ENCODE peak calls at places on chromosomes 16 and 17, in eight cellular contexts. One of them, this sample, is unnamed.
A peak's percentile ranks its signal among the peaks of the same experiment; 100 is the strongest.

GRCh38 chr17:76753061-76753961 is 15.4 kb downstream of the MFSD11 start:
- ATAC-seq in activated CD4-positive, alpha-beta T cell treated with anti-CD3 and anti-CD28 coated beads for 36 hours: peak; percentile 90
- ATAC-seq in activated T-cell treated with anti-CD3 and anti-CD28 coated beads, Interleukin-2, amount 50 U/mL, for 4 hours: peak; percentile 96
- ATAC-seq in central memory CD8-positive, alpha-beta T cell: peak; percentile 73
- ATAC-seq in activated CD8-positive, alpha-beta T cell treated with anti-CD3 and anti-CD28 coated beads, Interleukin-2, amount 10 ng/mL, durations not matched to agents 7 days and 5 days: peak; percentile 63
- ATAC-seq in psoas muscle: no peak
- ATAC-seq in sciatic nerve: no peak
- ATAC-seq in left ventricle myocardium superior: peak; percentile 60
- ATAC-seq in this sample: no peak

GRCh38 chr16:12300490-12300889 is 324.0 kb downstream of the SNX29 start:
- ATAC-seq in activated T-cell treated with anti-CD3 and anti-CD28 coated beads, Interleukin-2, amount 50 U/mL, for 4 hours: no peak
- ATAC-seq in central memory CD8-positive, alpha-beta T cell: no peak
- ATAC-seq in sciatic nerve: no peak
- ATAC-seq in activated CD4-positive, alpha-beta T cell treated with anti-CD3 and anti-CD28 coated beads for 36 hours: no peak
- ATAC-seq in activated CD8-positive, alpha-beta T cell treated with anti-CD3 and anti-CD28 coated beads, Interleukin-2, amount 10 ng/mL, durations not matched to agents 7 days and 5 days: no peak
- ATAC-seq in psoas muscle: no peak
- ATAC-seq in left ventricle myocardium superior: peak; percentile 78
- ATAC-seq in this sample: no peak

GRCh38 chr17:7613769-7614421 is 802 bp downstream of the FXR2 start:
- ATAC-seq in left ventricle myocardium superior: no peak
- ATAC-seq in psoas muscle: no peak
- ATAC-seq in activated CD4-positive, alpha-beta T cell treated with anti-CD3 and anti-CD28 coated beads for 36 hours: no peak
- ATAC-seq in central memory CD8-positive, alpha-beta T cell: no peak
- ATAC-seq in activated T-cell treated with anti-CD3 and anti-CD28 coated beads, Interleukin-2, amount 50 U/mL, for 4 hours: no peak
- ATAC-seq in activated CD8-positive, alpha-beta T cell treated with anti-CD3 and anti-CD28 coated beads, Interleukin-2, amount 10 ng/mL, durations not matched to agents 7 days and 5 days: no peak
- ATAC-seq in sciatic nerve: no peak
- ATAC-seq in this sample: no peak

GRCh38 chr16:47150067-47150466 is 6.3 kb upstream of the NETO2 start:
- ATAC-seq in sciatic nerve: no peak
- ATAC-seq in left ventricle myocardium superior: no peak
- ATAC-seq in psoas muscle: no peak
- ATAC-seq in activated CD4-positive, alpha-beta T cell treated with anti-CD3 and anti-CD28 coated beads for 36 hours: no peak
- ATAC-seq in activated CD8-positive, alpha-beta T cell treated with anti-CD3 and anti-CD28 coated beads, Interleukin-2, amount 10 ng/mL, durations not matched to agents 7 days and 5 days: no peak
- ATAC-seq in activated T-cell treated with anti-CD3 and anti-CD28 coated beads, Interleukin-2, amount 50 U/mL, for 4 hours: no peak
- ATAC-seq in central memory CD8-positive, alpha-beta T cell: no peak
- ATAC-seq in this sample: no peak

GRCh38 chr17:39082482-39082881 is 69.0 kb downstream of the PLXDC1 start:
- ATAC-seq in activated T-cell treated with anti-CD3 and anti-CD28 coated beads, Interleukin-2, amount 50 U/mL, for 4 hours: no peak
- ATAC-seq in left ventricle myocardium superior: peak; percentile 84
- ATAC-seq in activated CD4-positive, alpha-beta T cell treated with anti-CD3 and anti-CD28 coated beads for 36 hours: no peak
- ATAC-seq in psoas muscle: peak; percentile 63
- ATAC-seq in central memory CD8-positive, alpha-beta T cell: no peak
- ATAC-seq in activated CD8-positive, alpha-beta T cell treated with anti-CD3 and anti-CD28 coated beads, Interleukin-2, amount 10 ng/mL, durations not matched to agents 7 days and 5 days: no peak
- ATAC-seq in sciatic nerve: peak; percentile 77
- ATAC-seq in this sample: peak; percentile 66

GRCh38 chr16:5326395-5326794 is 228.8 kb upstream of the EEF2KMT start:
- ATAC-seq in psoas muscle: no peak
- ATAC-seq in sciatic nerve: no peak
- ATAC-seq in central memory CD8-positive, alpha-beta T cell: no peak
- ATAC-seq in left ventricle myocardium superior: no peak
- ATAC-seq in activated CD4-positive, alpha-beta T cell treated with anti-CD3 and anti-CD28 coated beads for 36 hours: no peak
- ATAC-seq in activated CD8-positive, alpha-beta T cell treated with anti-CD3 and anti-CD28 coated beads, Interleukin-2, amount 10 ng/mL, durations not matched to agents 7 days and 5 days: no peak
- ATAC-seq in activated T-cell treated with anti-CD3 and anti-CD28 coated beads, Interleukin-2, amount 50 U/mL, for 4 hours: no peak
- ATAC-seq in this sample: no peak

GRCh38 chr17:79410681-79411080 is 200.2 kb downstream of the RBFOX3 start:
- ATAC-seq in activated CD4-positive, alpha-beta T cell treated with anti-CD3 and anti-CD28 coated beads for 36 hours: no peak
- ATAC-seq in left ventricle myocardium superior: no peak
- ATAC-seq in psoas muscle: no peak
- ATAC-seq in central memory CD8-positive, alpha-beta T cell: no peak
- ATAC-seq in activated CD8-positive, alpha-beta T cell treated with anti-CD3 and anti-CD28 coated beads, Interleukin-2, amount 10 ng/mL, durations not matched to agents 7 days and 5 days: no peak
- ATAC-seq in activated T-cell treated with anti-CD3 and anti-CD28 coated beads, Interleukin-2, amount 50 U/mL, for 4 hours: no peak
- ATAC-seq in sciatic nerve: no peak
- ATAC-seq in this sample: no peak

GRCh38 chr16:48997081-48997615 is 284.5 kb downstream of the CBLN1 start:
- ATAC-seq in sciatic nerve: no peak
- ATAC-seq in activated CD4-positive, alpha-beta T cell treated with anti-CD3 and anti-CD28 coated beads for 36 hours: no peak
- ATAC-seq in central memory CD8-positive, alpha-beta T cell: no peak
- ATAC-seq in activated T-cell treated with anti-CD3 and anti-CD28 coated beads, Interleukin-2, amount 50 U/mL, for 4 hours: no peak
- ATAC-seq in psoas muscle: no peak
- ATAC-seq in activated CD8-positive, alpha-beta T cell treated with anti-CD3 and anti-CD28 coated beads, Interleukin-2, amount 10 ng/mL, durations not matched to agents 7 days and 5 days: no peak
- ATAC-seq in left ventricle myocardium superior: no peak
- ATAC-seq in this sample: no peak

GRCh38 chr17:36198831-36199465 is 2.4 kb upstream of the CCL3L1 start:
- ATAC-seq in sciatic nerve: peak; percentile 17
- ATAC-seq in psoas muscle: no peak
- ATAC-seq in activated CD8-positive, alpha-beta T cell treated with anti-CD3 and anti-CD28 coated beads, Interleukin-2, amount 10 ng/mL, durations not matched to agents 7 days and 5 days: peak; percentile 45
- ATAC-seq in activated T-cell treated with anti-CD3 and anti-CD28 coated beads, Interleukin-2, amount 50 U/mL, for 4 hours: peak; percentile 52
- ATAC-seq in left ventricle myocardium superior: peak; percentile 28
- ATAC-seq in central memory CD8-positive, alpha-beta T cell: peak; percentile 68
- ATAC-seq in activated CD4-positive, alpha-beta T cell treated with anti-CD3 and anti-CD28 coated beads for 36 hours: peak; percentile 92
- ATAC-seq in this sample: no peak

GRCh38 chr16:21638573-21638975 is 13.8 kb downstream of the IGSF6 start:
- ATAC-seq in left ventricle myocardium superior: no peak
- ATAC-seq in psoas muscle: no peak
- ATAC-seq in activated CD8-positive, alpha-beta T cell treated with anti-CD3 and anti-CD28 coated beads, Interleukin-2, amount 10 ng/mL, durations not matched to agents 7 days and 5 days: peak; percentile 73
- ATAC-seq in sciatic nerve: no peak
- ATAC-seq in central memory CD8-positive, alpha-beta T cell: peak; percentile 55
- ATAC-seq in activated T-cell treated with anti-CD3 and anti-CD28 coated beads, Interleukin-2, amount 50 U/mL, for 4 hours: peak; percentile 91
- ATAC-seq in activated CD4-positive, alpha-beta T cell treated with anti-CD3 and anti-CD28 coated beads for 36 hours: peak; percentile 92
- ATAC-seq in this sample: no peak

GRCh38 chr16:51150894-51151320 is at the start of gene SALL1:
- ATAC-seq in left ventricle myocardium superior: no peak
- ATAC-seq in sciatic nerve: no peak
- ATAC-seq in activated CD8-positive, alpha-beta T cell treated with anti-CD3 and anti-CD28 coated beads, Interleukin-2, amount 10 ng/mL, durations not matched to agents 7 days and 5 days: no peak
- ATAC-seq in activated T-cell treated with anti-CD3 and anti-CD28 coated beads, Interleukin-2, amount 50 U/mL, for 4 hours: no peak
- ATAC-seq in psoas muscle: no peak
- ATAC-seq in activated CD4-positive, alpha-beta T cell treated with anti-CD3 and anti-CD28 coated beads for 36 hours: no peak
- ATAC-seq in central memory CD8-positive, alpha-beta T cell: no peak
- ATAC-seq in this sample: no peak

GRCh38 chr16:84875846-84876245 is 56.1 kb downstream of the CRISPLD2 start:
- ATAC-seq in sciatic nerve: no peak
- ATAC-seq in left ventricle myocardium superior: no peak
- ATAC-seq in central memory CD8-positive, alpha-beta T cell: no peak
- ATAC-seq in activated T-cell treated with anti-CD3 and anti-CD28 coated beads, Interleukin-2, amount 50 U/mL, for 4 hours: no peak
- ATAC-seq in psoas muscle: no peak
- ATAC-seq in activated CD4-positive, alpha-beta T cell treated with anti-CD3 and anti-CD28 coated beads for 36 hours: no peak
- ATAC-seq in activated CD8-positive, alpha-beta T cell treated with anti-CD3 and anti-CD28 coated beads, Interleukin-2, amount 10 ng/mL, durations not matched to agents 7 days and 5 days: no peak
- ATAC-seq in this sample: no peak

GRCh38 chr16:87698676-87699179 is 67.1 kb downstream of the KLHDC4 start:
- ATAC-seq in left ventricle myocardium superior: no peak
- ATAC-seq in activated CD4-positive, alpha-beta T cell treated with anti-CD3 and anti-CD28 coated beads for 36 hours: no peak
- ATAC-seq in psoas muscle: no peak
- ATAC-seq in activated T-cell treated with anti-CD3 and anti-CD28 coated beads, Interleukin-2, amount 50 U/mL, for 4 hours: no peak
- ATAC-seq in activated CD8-positive, alpha-beta T cell treated with anti-CD3 and anti-CD28 coated beads, Interleukin-2, amount 10 ng/mL, durations not matched to agents 7 days and 5 days: no peak
- ATAC-seq in sciatic nerve: no peak
- ATAC-seq in central memory CD8-positive, alpha-beta T cell: no peak
- ATAC-seq in this sample: no peak

GRCh38 chr16:50276801-50277560 is 10.6 kb downstream of the ADCY7 start:
- ATAC-seq in activated CD4-positive, alpha-beta T cell treated with anti-CD3 and anti-CD28 coated beads for 36 hours: peak; percentile 57
- ATAC-seq in left ventricle myocardium superior: no peak
- ATAC-seq in activated CD8-positive, alpha-beta T cell treated with anti-CD3 and anti-CD28 coated beads, Interleukin-2, amount 10 ng/mL, durations not matched to agents 7 days and 5 days: no peak
- ATAC-seq in central memory CD8-positive, alpha-beta T cell: no peak
- ATAC-seq in psoas muscle: no peak
- ATAC-seq in sciatic nerve: no peak
- ATAC-seq in activated T-cell treated with anti-CD3 and anti-CD28 coated beads, Interleukin-2, amount 50 U/mL, for 4 hours: peak; percentile 54
- ATAC-seq in this sample: no peak

GRCh38 chr16:1610841-1611653 is 825 bp downstream of the IFT140 start:
- ATAC-seq in activated T-cell treated with anti-CD3 and anti-CD28 coated beads, Interleukin-2, amount 50 U/mL, for 4 hours: peak; percentile 0
- ATAC-seq in activated CD8-positive, alpha-beta T cell treated with anti-CD3 and anti-CD28 coated beads, Interleukin-2, amount 10 ng/mL, durations not matched to agents 7 days and 5 days: no peak
- ATAC-seq in central memory CD8-positive, alpha-beta T cell: no peak
- ATAC-seq in activated CD4-positive, alpha-beta T cell treated with anti-CD3 and anti-CD28 coated beads for 36 hours: no peak
- ATAC-seq in sciatic nerve: peak; percentile 48
- ATAC-seq in left ventricle myocardium superior: peak; percentile 39
- ATAC-seq in psoas muscle: peak; percentile 8
- ATAC-seq in this sample: peak; percentile 8

GRCh38 chr17:46097497-46097896 is 95.7 kb downstream of the KANSL1 start:
- ATAC-seq in sciatic nerve: no peak
- ATAC-seq in activated CD8-positive, alpha-beta T cell treated with anti-CD3 and anti-CD28 coated beads, Interleukin-2, amount 10 ng/mL, durations not matched to agents 7 days and 5 days: no peak
- ATAC-seq in left ventricle myocardium superior: no peak
- ATAC-seq in activated CD4-positive, alpha-beta T cell treated with anti-CD3 and anti-CD28 coated beads for 36 hours: no peak
- ATAC-seq in psoas muscle: no peak
- ATAC-seq in central memory CD8-positive, alpha-beta T cell: no peak
- ATAC-seq in activated T-cell treated with anti-CD3 and anti-CD28 coated beads, Interleukin-2, amount 50 U/mL, for 4 hours: no peak
- ATAC-seq in this sample: no peak

GRCh38 chr16:74582984-74583383 is 23.9 kb downstream of the GLG1 start:
- ATAC-seq in sciatic nerve: no peak
- ATAC-seq in central memory CD8-positive, alpha-beta T cell: no peak
- ATAC-seq in activated T-cell treated with anti-CD3 and anti-CD28 coated beads, Interleukin-2, amount 50 U/mL, for 4 hours: no peak
- ATAC-seq in activated CD4-positive, alpha-beta T cell treated with anti-CD3 and anti-CD28 coated beads for 36 hours: no peak
- ATAC-seq in psoas muscle: no peak
- ATAC-seq in activated CD8-positive, alpha-beta T cell treated with anti-CD3 and anti-CD28 coated beads, Interleukin-2, amount 10 ng/mL, durations not matched to agents 7 days and 5 days: no peak
- ATAC-seq in left ventricle myocardium superior: no peak
- ATAC-seq in this sample: no peak

GRCh38 chr16:53896711-53897110 is 192.8 kb downstream of the FTO start:
- ATAC-seq in activated CD8-positive, alpha-beta T cell treated with anti-CD3 and anti-CD28 coated beads, Interleukin-2, amount 10 ng/mL, durations not matched to agents 7 days and 5 days: no peak
- ATAC-seq in activated T-cell treated with anti-CD3 and anti-CD28 coated beads, Interleukin-2, amount 50 U/mL, for 4 hours: no peak
- ATAC-seq in sciatic nerve: no peak
- ATAC-seq in central memory CD8-positive, alpha-beta T cell: no peak
- ATAC-seq in psoas muscle: no peak
- ATAC-seq in activated CD4-positive, alpha-beta T cell treated with anti-CD3 and anti-CD28 coated beads for 36 hours: no peak
- ATAC-seq in left ventricle myocardium superior: peak; percentile 15
- ATAC-seq in this sample: no peak

GRCh38 chr17:49984283-49984682 is 10.7 kb downstream of the DLX3 start:
- ATAC-seq in activated T-cell treated with anti-CD3 and anti-CD28 coated beads, Interleukin-2, amount 50 U/mL, for 4 hours: no peak
- ATAC-seq in central memory CD8-positive, alpha-beta T cell: no peak
- ATAC-seq in sciatic nerve: no peak
- ATAC-seq in left ventricle myocardium superior: no peak
- ATAC-seq in activated CD4-positive, alpha-beta T cell treated with anti-CD3 and anti-CD28 coated beads for 36 hours: no peak
- ATAC-seq in activated CD8-positive, alpha-beta T cell treated with anti-CD3 and anti-CD28 coated beads, Interleukin-2, amount 10 ng/mL, durations not matched to agents 7 days and 5 days: no peak
- ATAC-seq in psoas muscle: no peak
- ATAC-seq in this sample: no peak

GRCh38 chr16:86515780-86516617 is 5.7 kb downstream of the FOXF1 start:
- ATAC-seq in psoas muscle: no peak
- ATAC-seq in sciatic nerve: no peak
- ATAC-seq in central memory CD8-positive, alpha-beta T cell: no peak
- ATAC-seq in activated CD4-positive, alpha-beta T cell treated with anti-CD3 and anti-CD28 coated beads for 36 hours: no peak
- ATAC-seq in activated CD8-positive, alpha-beta T cell treated with anti-CD3 and anti-CD28 coated beads, Interleukin-2, amount 10 ng/mL, durations not matched to agents 7 days and 5 days: no peak
- ATAC-seq in activated T-cell treated with anti-CD3 and anti-CD28 coated beads, Interleukin-2, amount 50 U/mL, for 4 hours: no peak
- ATAC-seq in left ventricle myocardium superior: no peak
- ATAC-seq in this sample: no peak

GRCh38 chr17:80443498-80443897 is 28.5 kb downstream of the ENDOV start:
- ATAC-seq in activated CD4-positive, alpha-beta T cell treated with anti-CD3 and anti-CD28 coated beads for 36 hours: no peak
- ATAC-seq in left ventricle myocardium superior: no peak
- ATAC-seq in psoas muscle: no peak
- ATAC-seq in central memory CD8-positive, alpha-beta T cell: no peak
- ATAC-seq in activated T-cell treated with anti-CD3 and anti-CD28 coated beads, Interleukin-2, amount 50 U/mL, for 4 hours: no peak
- ATAC-seq in sciatic nerve: no peak
- ATAC-seq in activated CD8-positive, alpha-beta T cell treated with anti-CD3 and anti-CD28 coated beads, Interleukin-2, amount 10 ng/mL, durations not matched to agents 7 days and 5 days: no peak
- ATAC-seq in this sample: no peak

GRCh38 chr16:20383106-20384029 is 21.2 kb downstream of the PDILT start:
- ATAC-seq in activated T-cell treated with anti-CD3 and anti-CD28 coated beads, Interleukin-2, amount 50 U/mL, for 4 hours: peak; percentile 78
- ATAC-seq in sciatic nerve: peak; percentile 50
- ATAC-seq in psoas muscle: peak; percentile 59
- ATAC-seq in central memory CD8-positive, alpha-beta T cell: peak; percentile 49
- ATAC-seq in activated CD8-positive, alpha-beta T cell treated with anti-CD3 and anti-CD28 coated beads, Interleukin-2, amount 10 ng/mL, durations not matched to agents 7 days and 5 days: peak; percentile 82
- ATAC-seq in left ventricle myocardium superior: peak; percentile 61
- ATAC-seq in activated CD4-positive, alpha-beta T cell treated with anti-CD3 and anti-CD28 coated beads for 36 hours: peak; percentile 84
- ATAC-seq in this sample: peak; percentile 58

GRCh38 chr17:37650419-37651003 is 7.3 kb upstream of the DDX52 start:
- ATAC-seq in activated T-cell treated with anti-CD3 and anti-CD28 coated beads, Interleukin-2, amount 50 U/mL, for 4 hours: no peak
- ATAC-seq in left ventricle myocardium superior: peak; percentile 43
- ATAC-seq in activated CD4-positive, alpha-beta T cell treated with anti-CD3 and anti-CD28 coated beads for 36 hours: no peak
- ATAC-seq in sciatic nerve: no peak
- ATAC-seq in central memory CD8-positive, alpha-beta T cell: no peak
- ATAC-seq in psoas muscle: no peak
- ATAC-seq in activated CD8-positive, alpha-beta T cell treated with anti-CD3 and anti-CD28 coated beads, Interleukin-2, amount 10 ng/mL, durations not matched to agents 7 days and 5 days: no peak
- ATAC-seq in this sample: no peak

GRCh38 chr17:41559548-41559947 is 12.3 kb downstream of the KRT9 start:
- ATAC-seq in left ventricle myocardium superior: no peak
- ATAC-seq in activated T-cell treated with anti-CD3 and anti-CD28 coated beads, Interleukin-2, amount 50 U/mL, for 4 hours: no peak
- ATAC-seq in psoas muscle: no peak
- ATAC-seq in central memory CD8-positive, alpha-beta T cell: no peak
- ATAC-seq in sciatic nerve: peak; percentile 24
- ATAC-seq in activated CD4-positive, alpha-beta T cell treated with anti-CD3 and anti-CD28 coated beads for 36 hours: no peak
- ATAC-seq in activated CD8-positive, alpha-beta T cell treated with anti-CD3 and anti-CD28 coated beads, Interleukin-2, amount 10 ng/mL, durations not matched to agents 7 days and 5 days: no peak
- ATAC-seq in this sample: no peak

GRCh38 chr16:67882374-67883145 is 2.1 kb upstream of the NRN1L start:
- ATAC-seq in sciatic nerve: no peak
- ATAC-seq in activated CD8-positive, alpha-beta T cell treated with anti-CD3 and anti-CD28 coated beads, Interleukin-2, amount 10 ng/mL, durations not matched to agents 7 days and 5 days: no peak
- ATAC-seq in central memory CD8-positive, alpha-beta T cell: no peak
- ATAC-seq in activated CD4-positive, alpha-beta T cell treated with anti-CD3 and anti-CD28 coated beads for 36 hours: no peak
- ATAC-seq in psoas muscle: peak; percentile 81
- ATAC-seq in left ventricle myocardium superior: peak; percentile 79
- ATAC-seq in activated T-cell treated with anti-CD3 and anti-CD28 coated beads, Interleukin-2, amount 50 U/mL, for 4 hours: no peak
- ATAC-seq in this sample: no peak

GRCh38 chr17:45382226-45382625 is 50.4 kb downstream of the ARHGAP27 start:
- ATAC-seq in left ventricle myocardium superior: no peak
- ATAC-seq in psoas muscle: no peak
- ATAC-seq in activated CD4-positive, alpha-beta T cell treated with anti-CD3 and anti-CD28 coated beads for 36 hours: no peak
- ATAC-seq in central memory CD8-positive, alpha-beta T cell: no peak
- ATAC-seq in sciatic nerve: no peak
- ATAC-seq in activated CD8-positive, alpha-beta T cell treated with anti-CD3 and anti-CD28 coated beads, Interleukin-2, amount 10 ng/mL, durations not matched to agents 7 days and 5 days: no peak
- ATAC-seq in activated T-cell treated with anti-CD3 and anti-CD28 coated beads, Interleukin-2, amount 50 U/mL, for 4 hours: no peak
- ATAC-seq in this sample: no peak

GRCh38 chr16:10576390-10577304 is 3.8 kb downstream of the EMP2 start:
- ATAC-seq in psoas muscle: no peak
- ATAC-seq in activated CD4-positive, alpha-beta T cell treated with anti-CD3 and anti-CD28 coated beads for 36 hours: no peak
- ATAC-seq in activated T-cell treated with anti-CD3 and anti-CD28 coated beads, Interleukin-2, amount 50 U/mL, for 4 hours: no peak
- ATAC-seq in central memory CD8-positive, alpha-beta T cell: no peak
- ATAC-seq in sciatic nerve: no peak
- ATAC-seq in activated CD8-positive, alpha-beta T cell treated with anti-CD3 and anti-CD28 coated beads, Interleukin-2, amount 10 ng/mL, durations not matched to agents 7 days and 5 days: no peak
- ATAC-seq in left ventricle myocardium superior: no peak
- ATAC-seq in this sample: no peak

GRCh38 chr17:8384801-8385335 is 1.9 kb upstream of the RPL26 start:
- ATAC-seq in left ventricle myocardium superior: no peak
- ATAC-seq in psoas muscle: no peak
- ATAC-seq in sciatic nerve: no peak
- ATAC-seq in activated T-cell treated with anti-CD3 and anti-CD28 coated beads, Interleukin-2, amount 50 U/mL, for 4 hours: no peak
- ATAC-seq in central memory CD8-positive, alpha-beta T cell: no peak
- ATAC-seq in activated CD4-positive, alpha-beta T cell treated with anti-CD3 and anti-CD28 coated beads for 36 hours: no peak
- ATAC-seq in activated CD8-positive, alpha-beta T cell treated with anti-CD3 and anti-CD28 coated beads, Interleukin-2, amount 10 ng/mL, durations not matched to agents 7 days and 5 days: no peak
- ATAC-seq in this sample: no peak

This sample was measured in gastroesophageal sphincter.